ENCODE peak calls at places on chromosomes 2 and 18, in six cellular contexts. G, L, Y, X, Q and M are unnamed samples.

GRCh38 chr2:45793564-45793963 is 142.1 kb downstream of the PRKCE start:
- DNase-seq in Y (no peak), L (no peak), Q (no peak), X (peak), G (no peak), M (no peak)

GRCh38 chr2:229714736-229715541 is 584 bp upstream of the DNER start:
- DNase-seq in Q (peak), Y (peak), X (peak), L (no peak), G (peak), M (peak)

GRCh38 chr18:46736736-46737135 is 20.1 kb downstream of the ST8SIA5 start:
- DNase-seq in X (no peak), Q (no peak), L (no peak), Y (no peak), G (no peak), M (no peak)

GRCh38 chr2:202069189-202070050 is 3.6 kb upstream of the KIAA2012 start:
- DNase-seq in Q (no peak), G (no peak), Y (no peak), L (no peak), X (peak), M (peak)

GRCh38 chr2:170165129-170165528 is 12.8 kb upstream of the MYO3B start:
- DNase-seq in Q (no peak), X (no peak), Y (no peak), L (no peak), G (no peak), M (no peak)

GRCh38 chr2:43221660-43222471 is 4.5 kb downstream of the ZFP36L2 start:
- DNase-seq in Q (no peak), G (no peak), Y (peak), X (peak), L (peak), M (peak)

GRCh38 chr2:217839073-217839749 is 163.6 kb downstream of the TNS1 start:
- DNase-seq in G (no peak), Y (no peak), X (no peak), Q (no peak), L (no peak), M (no peak)

GRCh38 chr2:74007120-74007519 is 22.4 kb downstream of the TET3 start:
- DNase-seq in L (no peak), Q (no peak), X (peak), Y (no peak), G (no peak), M (no peak)

GRCh38 chr2:80105020-80105419 is 199.5 kb downstream of the LRRTM1 start:
- DNase-seq in L (no peak), Y (no peak), Q (no peak), X (no peak), G (no peak), M (no peak)

GRCh38 chr2:25372405-25373268 is 30.9 kb upstream of the DNMT3A start:
- DNase-seq in X (peak), Q (no peak), Y (no peak), L (no peak), G (no peak), M (peak)

GRCh38 chr18:77321823-77322805 is 72.5 kb downstream of the GALR1 start:
- DNase-seq in L (no peak), G (no peak), Y (no peak), X (peak), Q (no peak), M (no peak)

GRCh38 chr2:219561179-219562048 is 9.9 kb downstream of the OBSL1 start:
- DNase-seq in L (no peak), X (no peak), Q (no peak), G (no peak), Y (no peak), M (peak)

GRCh38 chr2:12506846-12507245 is 209.9 kb upstream of the TRIB2 start:
- DNase-seq in Q (no peak), G (no peak), X (no peak), Y (no peak), L (no peak), M (no peak)

GRCh38 chr2:109275120-109276040 is 146.4 kb downstream of the SH3RF3 start:
- DNase-seq in Y (peak), X (peak), Q (no peak), L (no peak), G (no peak), M (peak)

GRCh38 chr2:209636066-209636465 is 135.6 kb upstream of the UNC80 start:
- DNase-seq in X (no peak), L (no peak), Y (no peak), Q (no peak), G (no peak), M (no peak)

GRCh38 chr18:63331105-63331504 is 11.5 kb upstream of the BCL2 start:
- DNase-seq in X (no peak), L (no peak), Q (no peak), G (no peak), Y (no peak), M (no peak)

GRCh38 chr2:241593271-241593670 is 34.7 kb downstream of the BOK start:
- DNase-seq in Y (no peak), L (no peak), G (no peak), Q (no peak), X (no peak), M (no peak)

GRCh38 chr2:18484625-18485024 is 75.8 kb downstream of the RDH14 start:
- DNase-seq in G (no peak), L (no peak), Q (no peak), Y (no peak), X (no peak), M (no peak)

GRCh38 chr18:78611869-78612268 is 367.7 kb upstream of the SALL3 start:
- DNase-seq in G (no peak), Q (no peak), Y (no peak), L (no peak), X (no peak), M (no peak)

GRCh38 chr2:171923206-171923605 is 945 bp downstream of the HAT1 start:
- DNase-seq in X (no peak), G (peak), Q (no peak), L (no peak), Y (no peak), M (peak)

GRCh38 chr2:80489718-80490117 is 185.2 kb upstream of the LRRTM1 start:
- DNase-seq in Y (no peak), L (no peak), Q (no peak), X (no peak), G (no peak), M (no peak)

GRCh38 chr2:142142595-142142994 is 11.8 kb upstream of the LRP1B start:
- DNase-seq in Q (no peak), Y (no peak), X (peak), L (no peak), G (no peak), M (peak)

GRCh38 chr2:36079793-36080192 is 275.8 kb upstream of the CRIM1 start:
- DNase-seq in X (no peak), L (no peak), G (no peak), Y (no peak), Q (no peak), M (no peak)

GRCh38 chr2:174617120-174617519 is 19.5 kb upstream of the WIPF1 start:
- DNase-seq in X (no peak), L (no peak), Q (no peak), G (no peak), Y (no peak), M (no peak)

GRCh38 chr2:212640428-212640827 is 101.8 kb upstream of the ERBB4 start:
- DNase-seq in X (no peak), L (no peak), G (no peak), Y (no peak), Q (no peak), M (no peak)

GRCh38 chr2:33528551-33528950 is 52.1 kb downstream of the RASGRP3 start:
- DNase-seq in L (no peak), X (no peak), Q (no peak), Y (no peak), G (no peak), M (no peak)

GRCh38 chr2:189348369-189348768 is 92.9 kb upstream of the WDR75 start:
- DNase-seq in L (no peak), Y (no peak), Q (no peak), X (no peak), G (no peak), M (no peak)